ENCODE peak calls at places on chromosome 1, in four cellular contexts. Q is cardiac muscle cell, G is pons, H is GM04504. A is an unnamed sample.

GRCh38 chr1:57024855-57025254 is 59.0 kb upstream of the C8B start:
- DNase-seq in H (no peak), G (peak; percentile 73), Q (no peak), A (no peak)

GRCh38 chr1:54772951-54773350 is 8.6 kb upstream of the PARS2 start:
- DNase-seq in G (no peak), Q (no peak), H (no peak), A (no peak)

GRCh38 chr1:26158271-26159112 is at the start of gene FAM110D:
- DNase-seq in H (no peak), G (no peak), Q (no peak), A (no peak)

GRCh38 chr1:217921126-217921900 is 290.2 kb downstream of the SPATA17 start:
- DNase-seq in Q (no peak), G (no peak), H (no peak), A (no peak)

GRCh38 chr1:113396585-113396984 is 6.3 kb downstream of the MAGI3 start:
- DNase-seq in H (no peak), Q (peak; percentile 48), G (no peak), A (no peak)

GRCh38 chr1:210440081-210440480 is 111.4 kb downstream of the HHAT start:
- DNase-seq in G (no peak), H (no peak), Q (no peak), A (no peak)

GRCh38 chr1:213983589-213984386 is 4.0 kb upstream of the PROX1 start:
- DNase-seq in Q (no peak), H (no peak), G (no peak), A (peak; percentile 64)

GRCh38 chr1:92784051-92784638 is 763 bp downstream of the EVI5 start:
- DNase-seq in Q (peak; percentile 58), H (no peak), G (peak; percentile 58), A (no peak)

GRCh38 chr1:62466982-62467532 is 30.2 kb downstream of the USP1 start:
- DNase-seq in G (no peak), H (no peak), Q (no peak), A (no peak)

GRCh38 chr1:156489935-156490293 is 10.7 kb downstream of the MEF2D start:
- DNase-seq in G (no peak), Q (no peak), H (no peak), A (no peak)